ENCODE peak calls at places on chromosome 7, in five cellular contexts. Z, V, L, J and I are unnamed samples.

GRCh38 chr7:7779888-7780287 is 61.5 kb upstream of the RPA3 start:
- DNase-seq in V (no peak), L (no peak), Z (no peak), J (no peak), I (no peak)

GRCh38 chr7:2754086-2754485 is 66.1 kb downstream of the AMZ1 start:
- DNase-seq in L (no peak), V (no peak), Z (no peak), J (no peak), I (no peak)

GRCh38 chr7:140674899-140675701 is 2.4 kb downstream of the ADCK2 start:
- DNase-seq in V (no peak), J (peak), L (peak), Z (peak), I (no peak)

GRCh38 chr7:64625114-64626082 is 40.5 kb upstream of the ZNF107 start:
- DNase-seq in Z (no peak), J (no peak), V (no peak), L (peak), I (no peak)

GRCh38 chr7:38007096-38007495 is 86.7 kb downstream of the EPDR1 start:
- DNase-seq in V (no peak), J (no peak), Z (no peak), L (no peak), I (no peak)

GRCh38 chr7:7705316-7705715 is 13.1 kb downstream of the RPA3 start:
- DNase-seq in L (no peak), J (no peak), Z (no peak), V (no peak), I (no peak)

GRCh38 chr7:12570148-12570528 is 382 bp upstream of the SCIN start:
- DNase-seq in J (no peak), V (no peak), Z (peak), L (peak), I (no peak)

GRCh38 chr7:37311282-37311868 is 137.3 kb downstream of the ELMO1 start:
- DNase-seq in L (no peak), Z (no peak), V (no peak), J (no peak), I (no peak)

GRCh38 chr7:112202819-112203218 is 3.4 kb downstream of the DOCK4 start:
- DNase-seq in Z (no peak), V (no peak), L (peak), J (peak), I (no peak)

GRCh38 chr7:55515569-55516279 is 56.6 kb downstream of the VOPP1 start:
- DNase-seq in V (no peak), Z (no peak), J (no peak), L (no peak), I (no peak)

GRCh38 chr7:99514050-99514449 is 9.6 kb downstream of the ZKSCAN5 start:
- DNase-seq in J (no peak), V (no peak), L (no peak), Z (no peak), I (no peak)

GRCh38 chr7:73647725-73648592 is 19.7 kb upstream of the VPS37D start:
- DNase-seq in V (peak), J (peak), Z (peak), L (peak), I (no peak)

GRCh38 chr7:47474937-47475879 is 106.7 kb downstream of the TNS3 start:
- DNase-seq in L (peak), J (peak), Z (peak), V (no peak), I (peak)

GRCh38 chr7:94212160-94212559 is 182.5 kb upstream of the COL1A2 start:
- DNase-seq in Z (no peak), L (no peak), V (no peak), J (no peak), I (no peak)

GRCh38 chr7:114652041-114652440 is 237.4 kb downstream of the FOXP2 start:
- DNase-seq in L (no peak), V (no peak), J (no peak), Z (no peak), I (no peak)

GRCh38 chr7:2719007-2719406 is 31.0 kb downstream of the AMZ1 start:
- DNase-seq in L (peak), J (no peak), V (peak), Z (peak), I (no peak)

GRCh38 chr7:149864751-149865150 is 9.0 kb upstream of the ATP6V0E2 start:
- DNase-seq in V (no peak), L (no peak), J (no peak), Z (no peak), I (no peak)

GRCh38 chr7:149866139-149866785 is 7.5 kb upstream of the ATP6V0E2 start:
- DNase-seq in J (no peak), V (no peak), L (no peak), Z (no peak), I (no peak)

GRCh38 chr7:149866817-149867447 is 6.8 kb upstream of the ATP6V0E2 start:
- DNase-seq in J (no peak), Z (no peak), L (no peak), V (no peak), I (no peak)

GRCh38 chr7:149864023-149864422 is 9.7 kb upstream of the ATP6V0E2 start:
- DNase-seq in J (no peak), V (no peak), Z (no peak), L (no peak), I (no peak)

GRCh38 chr7:149865437-149865836 is 8.3 kb upstream of the ATP6V0E2 start:
- DNase-seq in L (no peak), J (no peak), Z (no peak), V (no peak), I (no peak)
- TF ChIP-seq CHD2 in L (no peak), J (no peak), Z (no peak), V (no peak), I (no peak)

GRCh38 chr7:1290262-1291039 is 57.8 kb downstream of the UNCX start:
- DNase-seq in Z (no peak), L (no peak), V (peak), J (no peak), I (no peak)

GRCh38 chr7:1292972-1293830 is 60.5 kb downstream of the UNCX start:
- DNase-seq in Z (no peak), J (no peak), L (no peak), V (peak), I (no peak)

GRCh38 chr7:1289681-1290261 is 57.1 kb downstream of the UNCX start:
- DNase-seq in L (no peak), V (peak), J (no peak), Z (no peak), I (no peak)

GRCh38 chr7:1291846-1292765 is 59.4 kb downstream of the UNCX start:
- DNase-seq in V (no peak), L (no peak), Z (no peak), J (no peak), I (no peak)

DNA sequence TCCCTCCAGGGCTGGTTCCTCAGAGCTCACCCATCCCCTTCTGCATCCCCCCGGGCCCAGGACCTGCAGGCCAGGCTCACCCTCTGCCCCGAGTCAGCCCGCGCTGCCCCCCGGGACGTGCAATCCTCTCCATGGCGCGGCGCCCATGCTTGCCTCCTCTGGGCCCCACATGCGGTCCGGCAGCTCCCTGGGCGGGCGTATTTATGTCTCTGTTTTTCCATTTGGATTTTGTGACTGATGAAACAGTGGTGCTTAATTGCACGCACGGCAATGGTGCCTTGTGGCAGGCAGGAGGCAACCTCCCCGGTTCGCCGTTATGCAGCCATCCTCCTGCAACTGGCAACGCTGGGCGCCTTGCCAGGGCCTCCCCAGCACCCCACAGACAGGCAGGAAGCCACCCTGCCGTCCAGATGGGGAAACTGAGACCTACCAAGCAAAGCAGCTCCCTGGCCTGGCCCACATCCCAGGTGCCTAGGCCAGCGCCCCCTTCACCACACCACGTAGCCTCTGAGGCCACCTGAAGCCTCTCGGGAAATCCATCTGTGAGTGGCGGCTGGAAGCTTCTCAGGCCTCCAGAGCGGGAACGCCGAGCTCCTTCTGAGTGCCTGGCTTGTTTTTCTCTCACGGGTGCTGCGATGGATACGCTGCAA is 58.5 kb downstream of the UNCX start:
- DNase-seq in Z (no peak), V (no peak), J (no peak), L (no peak), I (no peak)
- TF ChIP-seq CHD2 in Z (no peak), V (no peak), J (no peak), L (no peak), I (no peak)

GRCh38 chr7:98116656-98117461 is 10.2 kb downstream of the LMTK2 start:
- DNase-seq in Z (no peak), L (no peak), J (peak), V (no peak), I (no peak)
- TF ChIP-seq CHD2 in Z (no peak), L (no peak), J (no peak), V (no peak), I (no peak)

GRCh38 chr7:77543910-77544309 is 6.8 kb downstream of the PTPN12 start:
- DNase-seq in J (no peak), L (no peak), V (no peak), Z (no peak), I (no peak)
- TF ChIP-seq CHD2 in J (no peak), L (no peak), V (no peak), Z (no peak), I (no peak)

GRCh38 chr7:53397911-53398310 is 362.5 kb downstream of the POM121L12 start:
- DNase-seq in Z (no peak), V (no peak), J (no peak), L (no peak), I (no peak)

GRCh38 chr7:53398566-53398965 is 363.1 kb downstream of the POM121L12 start:
- DNase-seq in L (no peak), Z (no peak), V (no peak), J (no peak), I (no peak)
- TF ChIP-seq CHD2 in L (no peak), Z (no peak), V (no peak), J (no peak), I (no peak)

GRCh38 chr7:66847879-66848810 is 72.9 kb upstream of the TMEM248 start:
- DNase-seq in L (no peak), V (no peak), Z (peak), J (peak), I (no peak)

GRCh38 chr7:66841898-66842297 is 79.1 kb upstream of the TMEM248 start:
- DNase-seq in V (no peak), Z (no peak), L (no peak), J (no peak), I (no peak)

GRCh38 chr7:66844552-66845381 is 76.3 kb upstream of the TMEM248 start:
- DNase-seq in J (peak), L (peak), Z (peak), V (peak), I (peak)

GRCh38 chr7:66840316-66840715 is 80.7 kb upstream of the TMEM248 start:
- DNase-seq in Z (no peak), L (no peak), V (no peak), J (no peak), I (no peak)

DNA sequence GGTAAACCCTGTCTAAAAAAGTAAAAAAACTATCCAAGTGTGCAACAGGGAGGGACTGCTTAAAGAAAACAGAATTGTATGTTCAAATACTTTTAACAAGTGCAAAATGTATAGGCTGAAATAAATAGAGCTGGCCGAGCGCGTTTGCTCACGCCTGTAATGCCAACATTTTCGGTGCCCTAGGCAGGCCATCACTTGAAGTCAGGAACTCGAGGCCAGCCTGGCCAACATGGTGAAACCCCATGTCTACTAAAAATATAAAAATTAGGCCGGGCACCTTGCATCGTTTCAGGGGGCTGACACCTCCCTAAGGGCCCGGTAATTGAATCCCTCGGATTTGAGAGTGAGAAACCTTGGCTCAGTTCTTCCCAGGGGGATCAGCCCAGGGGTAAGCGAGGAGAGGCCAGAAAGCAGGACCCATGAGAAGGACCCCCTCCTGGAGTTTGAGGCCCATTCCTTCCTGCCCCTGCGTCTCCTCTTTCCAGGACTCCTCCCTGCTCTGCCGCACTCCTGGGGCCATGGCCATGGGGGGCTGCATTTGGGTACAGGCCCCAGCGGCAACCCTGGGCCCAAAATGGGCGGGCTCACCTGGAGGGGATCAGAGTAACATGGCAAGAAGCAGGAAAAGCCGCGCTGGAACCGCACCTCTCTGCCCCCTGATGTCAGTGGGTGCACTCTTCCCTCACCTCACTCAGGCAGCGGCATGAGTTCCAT is 75.5 kb upstream of the TMEM248 start:
- DNase-seq in L (peak), Z (no peak), J (no peak), V (peak), I (no peak)
- TF ChIP-seq CHD2 in L (no peak), Z (no peak), J (no peak), V (no peak), I (no peak)

GRCh38 chr7:106065560-106066500 is 46.3 kb downstream of the SYPL1 start:
- DNase-seq in Z (no peak), V (peak), L (no peak), J (peak), I (no peak)
- TF ChIP-seq CHD2 in Z (no peak), V (no peak), L (no peak), J (no peak), I (no peak)